ENCODE peak calls at places on chromosomes 4 and X, in five cellular contexts. B is GM12878, D is HepG2, P is A549, R is K562. T is an unnamed sample.

GRCh38 chr4:72302981-72303704 is 265.9 kb downstream of the ADAMTS3 start:
- DNase-seq in P (peak; percentile 3), R (peak; percentile 66), B (no peak), D (peak; percentile 34), T (peak; percentile 16)

GRCh38 chr4:124710253-124710849 is 2.2 kb downstream of the ANKRD50 start:
- DNase-seq in R (peak; percentile 12), P (no peak), D (no peak), B (no peak), T (no peak)

GRCh38 chr4:151798678-151799416 is 38.0 kb upstream of the GATB start:
- DNase-seq in D (no peak), P (no peak), B (peak; percentile 57), R (no peak), T (no peak)

GRCh38 chr4:113943085-113943484 is 36.4 kb downstream of the ARSJ start:
- DNase-seq in R (no peak), D (no peak), P (no peak), B (no peak), T (no peak)

GRCh38 chrX:97685753-97686152 is 802.0 kb downstream of the RPA4 start:
- DNase-seq in R (peak; percentile 17), B (no peak), P (peak; percentile 9), D (peak; percentile 11), T (peak; percentile 41)

GRCh38 chrX:45623266-45623665 is 422.6 kb upstream of the DIPK2B start:
- DNase-seq in R (no peak), P (no peak), D (no peak), B (no peak), T (no peak)

GRCh38 chrX:41824551-41824950 is 98.8 kb downstream of the CASK start:
- DNase-seq in P (no peak), B (no peak), R (no peak), D (no peak), T (no peak)

GRCh38 chrX:120365968-120366367 is 4.1 kb downstream of the ATP1B4 start:
- DNase-seq in D (no peak), B (no peak), R (no peak), P (no peak), T (no peak)

GRCh38 chr4:73415807-73416238 is 11.7 kb downstream of the ALB start:
- DNase-seq in P (no peak), D (peak; percentile 88), B (no peak), R (no peak), T (no peak)

GRCh38 chr4:123600921-123601904 is 204.6 kb downstream of the SPRY1 start:
- DNase-seq in P (no peak), R (no peak), B (no peak), D (no peak), T (no peak)

GRCh38 chr4:76658231-76659102 is 223.4 kb downstream of the SHROOM3 start:
- DNase-seq in D (no peak), B (no peak), P (no peak), R (no peak), T (no peak)

GRCh38 chr4:37951465-37952352 is 8.5 kb upstream of the PTTG2 start:
- DNase-seq in D (peak; percentile 54), B (no peak), P (no peak), R (no peak), T (no peak)

GRCh38 chrX:154918060-154918483 is 31.9 kb downstream of the F8A1 start:
- DNase-seq in D (peak; percentile 48), P (peak; percentile 32), R (peak; percentile 68), B (peak; percentile 16), T (peak; percentile 65)

GRCh38 chrX:17986440-17986839 is 125.3 kb upstream of the RAI2 start:
- DNase-seq in P (no peak), R (no peak), D (no peak), B (no peak), T (no peak)

GRCh38 chrX:130173190-130173895 is 1.6 kb downstream of the RAB33A start:
- DNase-seq in R (peak; percentile 89), P (no peak), D (no peak), B (peak; percentile 56), T (no peak)

GRCh38 chr4:8238061-8238511 is 31.5 kb upstream of the HTRA3 start:
- DNase-seq in R (no peak), P (no peak), B (no peak), D (no peak), T (no peak)

GRCh38 chrX:111265506-111265905 is 4.8 kb downstream of the CAPN6 start:
- DNase-seq in P (no peak), D (no peak), R (no peak), B (no peak), T (no peak)

GRCh38 chrX:18368402-18368801 is 13.9 kb upstream of the SCML2 start:
- DNase-seq in P (no peak), B (no peak), R (no peak), D (no peak), T (no peak)

GRCh38 chr4:48346594-48346993 is 5.3 kb downstream of the SLAIN2 start:
- DNase-seq in R (no peak), P (no peak), D (no peak), B (no peak), T (no peak)

GRCh38 chr4:6172927-6173200 is 27.5 kb downstream of the JAKMIP1 start:
- DNase-seq in R (no peak), P (no peak), D (no peak), B (no peak), T (no peak)

GRCh38 chrX:118324588-118324987 is 21.3 kb upstream of the WDR44 start:
- DNase-seq in D (no peak), P (no peak), B (no peak), R (peak; percentile 41), T (no peak)

GRCh38 chr4:179465131-179465797 is 2023.0 kb upstream of the AGA start:
- DNase-seq in B (no peak), P (no peak), R (peak; percentile 4), D (no peak), T (no peak)

DNA sequence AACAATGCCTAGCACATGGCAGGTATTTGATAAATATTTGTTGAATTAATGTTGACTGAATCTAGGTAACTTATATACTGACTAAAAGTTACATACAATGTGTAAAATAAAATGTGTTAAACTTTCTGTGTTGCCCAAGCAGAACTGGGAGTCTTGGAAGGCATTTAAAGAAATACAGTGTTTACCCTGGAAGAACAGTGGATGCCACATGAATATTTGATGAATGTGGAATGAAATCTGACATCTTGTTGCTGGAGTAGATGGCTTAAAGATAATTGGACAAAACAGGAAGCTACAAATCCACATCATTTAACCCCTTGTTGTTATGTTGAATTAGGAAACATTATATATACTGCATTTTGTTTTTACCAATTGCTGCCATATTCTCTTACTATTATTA is 39.9 kb upstream of the SCOC start:
- DNase-seq in D (no peak), R (no peak), B (no peak), P (no peak), T (no peak)
- TF ChIP-seq EP300 in D (no peak), R (no peak), B (no peak), P (no peak), T (no peak)

GRCh38 chr4:10958226-10958856 is 273.8 kb upstream of the CLNK start:
- DNase-seq in D (no peak), R (no peak), P (no peak), B (no peak), T (no peak)
- TF ChIP-seq CHD2 in D (no peak), R (no peak), P (no peak), B (no peak), T (no peak)

DNA sequence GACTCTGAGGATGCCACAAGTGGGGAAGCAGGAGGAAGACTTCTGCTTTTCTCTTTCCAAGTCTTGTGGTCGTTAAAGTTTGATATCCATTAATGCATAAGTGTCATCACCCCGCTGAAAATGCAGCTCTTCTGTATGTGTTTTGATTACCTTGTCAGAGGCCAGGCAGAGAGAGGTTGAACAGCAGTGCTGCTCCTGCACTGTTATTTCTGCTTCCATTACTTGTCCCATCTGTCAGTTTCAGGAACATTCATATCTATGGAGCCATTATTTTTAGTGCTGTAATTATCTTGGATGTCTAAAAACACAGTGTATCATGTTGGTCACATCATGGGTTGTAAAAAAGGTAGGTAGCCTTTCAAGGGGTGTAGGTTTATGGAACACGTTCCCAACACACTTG is 62.0 kb upstream of the ESX1 start:
- DNase-seq in P (no peak), B (no peak), R (no peak), D (no peak), T (no peak)
- TF ChIP-seq REST in P (no peak), B (no peak), R (no peak), D (no peak), T (no peak)

GRCh38 chr4:189940178-189941004 is at the start of gene FRG1:
- DNase-seq in D (peak; percentile 88), P (peak; percentile 38), B (peak; percentile 64), R (peak; percentile 95), T (peak; percentile 96)
- TF ChIP-seq EP300 in D (peak; percentile 37), P (no peak), B (no peak), R (no peak), T (no peak)